ENCODE peak calls at places on chromosomes 7 and 10, in eight cellular contexts. Z, G, K, A, V, D, O and T are unnamed samples.

GRCh38 chr10:22341936-22342222 is 3.4 kb upstream of the SPAG6 start:
- DNase-seq in Z (no peak), G (no peak), K (no peak), A (no peak), V (no peak), D (no peak), O (no peak), T (no peak)

GRCh38 chr10:124998624-124999291 is 56.8 kb downstream of the ZRANB1 start:
- DNase-seq in Z (no peak), G (no peak), K (no peak), A (no peak), V (no peak), D (no peak), O (peak; percentile 69), T (no peak)

GRCh38 chr10:130137077-130137448 is 872 bp downstream of the GLRX3 start:
- DNase-seq in Z (no peak), G (no peak), K (no peak), A (no peak), V (no peak), D (no peak), O (no peak), T (no peak)

GRCh38 chr10:126455036-126455765 is 66.9 kb upstream of the ADAM12 start:
- DNase-seq in Z (no peak), G (no peak), K (no peak), A (no peak), V (no peak), D (no peak), O (no peak), T (no peak)

GRCh38 chr10:59905066-59905734 is 1.2 kb downstream of the CCDC6 start:
- DNase-seq in Z (no peak), G (no peak), K (peak; percentile 18), A (no peak), V (peak; percentile 27), D (peak; percentile 70), O (no peak), T (peak; percentile 35)

GRCh38 chr10:79159141-79159619 is 90.4 kb downstream of the ZMIZ1 start:
- DNase-seq in Z (no peak), G (no peak), K (no peak), A (no peak), V (no peak), D (no peak), O (no peak), T (no peak)

GRCh38 chr10:48452879-48453412 is 146.5 kb downstream of the MAPK8 start:
- DNase-seq in Z (no peak), G (no peak), K (no peak), A (no peak), V (no peak), D (no peak), O (peak; percentile 70), T (no peak)

GRCh38 chr7:55048221-55048859 is 29.5 kb downstream of the EGFR start:
- DNase-seq in Z (peak; percentile 52), G (no peak), K (no peak), A (no peak), V (no peak), D (no peak), O (no peak), T (peak; percentile 29)

GRCh38 chr7:89607797-89608196 is 546.5 kb upstream of the STEAP1 start:
- DNase-seq in Z (no peak), G (no peak), K (no peak), A (no peak), V (no peak), D (no peak), O (no peak), T (no peak)

GRCh38 chr7:82840061-82840460 is 322.6 kb downstream of the PCLO start:
- DNase-seq in Z (no peak), G (no peak), K (no peak), A (no peak), V (no peak), D (no peak), O (no peak), T (no peak)